ENCODE peak calls at places on chromosomes 1 and 21, in ten cellular contexts. S, K, U, C, L, T, Z, V, A and P are unnamed samples.

GRCh38 chr1:59046730-59047157 is 250.2 kb upstream of the FGGY start:
- DNase-seq in L (peak), T (no peak), A (no peak), K (no peak), U (no peak), Z (peak), S (no peak), V (no peak), C (peak), P (no peak)

GRCh38 chr1:100539836-100540536 is 2.0 kb downstream of the GPR88 start:
- DNase-seq in C (no peak), S (peak), K (no peak), L (peak), Z (no peak), U (no peak), A (no peak), V (no peak), T (no peak), P (peak)

GRCh38 chr1:179177182-179177581 is 52.3 kb downstream of the ABL2 start:
- DNase-seq in V (no peak), L (no peak), T (no peak), Z (no peak), A (peak), U (no peak), S (peak), C (no peak), K (no peak), P (no peak)

GRCh38 chr1:1034438-1034759 is 14.5 kb downstream of the AGRN start:
- DNase-seq in S (no peak), V (no peak), A (no peak), Z (no peak), L (no peak), K (no peak), U (no peak), C (no peak), T (no peak), P (no peak)

GRCh38 chr1:23575226-23575810 is 16.0 kb upstream of the ID3 start:
- DNase-seq in S (no peak), C (no peak), A (no peak), U (no peak), K (no peak), T (no peak), V (no peak), Z (no peak), L (no peak), P (no peak)

GRCh38 chr1:244388961-244389360 is 62.7 kb downstream of the ADSS2 start:
- DNase-seq in A (no peak), K (no peak), C (no peak), V (no peak), Z (no peak), S (peak), L (no peak), T (no peak), U (no peak), P (no peak)

GRCh38 chr1:114695430-114696093 is at the start of gene AMPD1:
- DNase-seq in V (no peak), Z (no peak), K (no peak), A (no peak), C (no peak), T (no peak), U (no peak), L (no peak), S (peak), P (no peak)

GRCh38 chr1:18901952-18902522 is 318 bp downstream of the ALDH4A1 start:
- DNase-seq in C (no peak), L (no peak), K (peak), Z (no peak), T (peak), U (no peak), S (peak), V (no peak), A (no peak), P (no peak)

GRCh38 chr1:103180660-103181059 is 72.3 kb upstream of the COL11A1 start:
- DNase-seq in K (peak), L (no peak), V (no peak), U (no peak), C (no peak), Z (no peak), T (no peak), A (no peak), S (peak), P (no peak)

GRCh38 chr1:98053471-98054366 is 132.9 kb upstream of the DPYD start:
- DNase-seq in C (peak), K (no peak), V (no peak), L (peak), U (no peak), T (no peak), S (peak), A (peak), Z (peak), P (no peak)

GRCh38 chr1:244022859-244023258 is 28.2 kb upstream of the ZBTB18 start:
- DNase-seq in C (no peak), K (no peak), A (no peak), Z (no peak), T (no peak), S (no peak), L (no peak), V (no peak), U (no peak), P (no peak)

GRCh38 chr1:10958614-10959013 is 53.8 kb upstream of the TARDBP start:
- DNase-seq in A (no peak), V (peak), S (no peak), L (no peak), C (no peak), T (no peak), U (no peak), K (no peak), Z (no peak), P (no peak)

GRCh38 chr1:172401907-172402306 is 18.6 kb upstream of the C1orf105 start:
- DNase-seq in L (no peak), V (no peak), C (no peak), Z (no peak), K (no peak), A (no peak), T (no peak), U (no peak), S (no peak), P (no peak)

GRCh38 chr1:63835075-63835633 is 61.3 kb downstream of the ROR1 start:
- DNase-seq in S (no peak), A (no peak), C (no peak), V (no peak), U (no peak), L (no peak), T (no peak), K (no peak), Z (no peak), P (no peak)

GRCh38 chr21:38297193-38297592 is 40.4 kb downstream of the KCNJ15 start:
- DNase-seq in T (peak), V (no peak), U (no peak), C (no peak), K (no peak), Z (no peak), S (peak), A (no peak), L (no peak), P (no peak)

GRCh38 chr21:32413697-32414578 is 1.4 kb downstream of the EVA1C start:
- DNase-seq in K (no peak), S (peak), V (no peak), Z (no peak), T (no peak), A (no peak), U (no peak), C (no peak), L (no peak), P (no peak)

GRCh38 chr1:94095112-94095637 is 25.8 kb downstream of the ABCA4 start:
- DNase-seq in T (peak), U (no peak), C (no peak), V (no peak), S (peak), Z (no peak), K (no peak), L (no peak), A (peak), P (no peak)

GRCh38 chr1:204575221-204576190 is 59.3 kb downstream of the MDM4 start:
- DNase-seq in S (no peak), U (no peak), A (no peak), L (no peak), Z (no peak), V (no peak), K (no peak), C (no peak), T (no peak), P (no peak)

GRCh38 chr21:34511154-34511553 is 856 bp downstream of the KCNE1 start:
- DNase-seq in U (no peak), Z (no peak), C (no peak), V (no peak), L (no peak), K (no peak), A (no peak), T (no peak), S (no peak), P (no peak)

GRCh38 chr21:33856893-33857527 is 58.6 kb downstream of the ATP5PO start:
- DNase-seq in V (no peak), K (no peak), C (no peak), Z (no peak), U (no peak), L (no peak), T (no peak), A (no peak), S (no peak), P (no peak)

GRCh38 chr1:114755006-114755936 is 2.5 kb downstream of the CSDE1 start:
- DNase-seq in V (no peak), T (no peak), Z (no peak), A (no peak), S (no peak), C (no peak), U (no peak), K (no peak), L (no peak), P (no peak)

GRCh38 chr21:38438476-38438893 is 59.8 kb downstream of the ERG start:
- DNase-seq in C (no peak), A (peak), K (peak), V (no peak), T (no peak), U (no peak), Z (no peak), S (peak), L (no peak), P (no peak)

GRCh38 chr1:214192825-214193643 is 87.9 kb upstream of the SMYD2 start:
- DNase-seq in K (no peak), A (no peak), S (no peak), C (no peak), L (no peak), T (no peak), Z (no peak), V (no peak), U (no peak), P (peak)

GRCh38 chr1:208231929-208232360 is 12.2 kb downstream of the PLXNA2 start:
- DNase-seq in T (no peak), S (peak), K (peak), C (no peak), Z (no peak), V (peak), L (no peak), U (no peak), A (no peak), P (no peak)

GRCh38 chr1:64476251-64476952 is 6.5 kb downstream of the CACHD1 start:
- DNase-seq in S (peak), C (no peak), L (no peak), V (no peak), K (peak), Z (no peak), T (no peak), U (no peak), A (peak), P (no peak)

GRCh38 chr21:38538353-38538752 is 40.1 kb upstream of the ERG start:
- DNase-seq in Z (no peak), C (no peak), A (no peak), V (no peak), S (no peak), L (no peak), T (no peak), U (no peak), K (no peak), P (no peak)

GRCh38 chr1:93746009-93746408 is 64.4 kb upstream of the BCAR3 start:
- DNase-seq in U (no peak), V (no peak), L (no peak), Z (no peak), K (no peak), T (no peak), C (no peak), S (no peak), A (no peak), P (no peak)

GRCh38 chr1:26471201-26471497 is 1.1 kb upstream of the HMGN2 start:
- DNase-seq in A (no peak), T (no peak), K (no peak), U (no peak), V (no peak), L (no peak), Z (no peak), S (no peak), C (no peak), P (peak)

GRCh38 chr1:204493882-204494280 is 724 bp downstream of the PIK3C2B start:
- DNase-seq in C (no peak), Z (peak), L (peak), T (no peak), S (peak), A (peak), U (no peak), K (no peak), V (peak), P (peak)

GRCh38 chr21:44702973-44703730 is 6.2 kb downstream of the KRTAP10-12 start:
- DNase-seq in K (no peak), L (no peak), A (no peak), V (peak), S (no peak), T (no peak), Z (no peak), U (no peak), C (no peak), P (no peak)

GRCh38 chr1:214506972-214507431 is 44.4 kb downstream of the PTPN14 start:
- DNase-seq in U (no peak), A (no peak), V (no peak), Z (no peak), K (no peak), L (no peak), T (no peak), C (no peak), S (no peak), P (peak)

GRCh38 chr1:21257431-21258135 is 32.7 kb downstream of the ECE1 start:
- DNase-seq in A (no peak), U (no peak), C (no peak), K (no peak), S (no peak), Z (no peak), T (peak), L (no peak), V (no peak), P (no peak)

GRCh38 chr1:162422662-162423375 is 10.9 kb upstream of the SH2D1B start:
- DNase-seq in U (no peak), V (no peak), L (no peak), Z (no peak), T (no peak), A (no peak), C (no peak), K (no peak), S (no peak), P (no peak)

GRCh38 chr1:113456967-113457366 is 66.7 kb downstream of the MAGI3 start:
- DNase-seq in U (no peak), L (no peak), C (no peak), Z (no peak), S (peak), K (peak), V (no peak), A (peak), T (peak), P (no peak)